ENCODE peak calls at places on chromosomes 4 and X, in eight cellular contexts. W is endothelial cell of umbilical vein, I is sigmoid colon, A is breast epithelium, H is tibial nerve, U is A549, R is testis, B is esophagus muscularis mucosa. X is an unnamed sample. For H3K4me1, the result is how much of the 10 kb centered on the place peaks cover.

GRCh38 chr4:31193516-31193915 is 473.3 kb downstream of the PCDH7 start:
- DNase-seq in W (peak), I (no peak), A (no peak), H (no peak), U (no peak), R (no peak), B (no peak), X (no peak)

GRCh38 chr4:184476660-184477059 is 2.3 kb upstream of the IRF2 start:
- DNase-seq in W (no peak), I (no peak), A (no peak), H (no peak), U (no peak), R (no peak), B (no peak), X (no peak)

GRCh38 chr4:158169931-158170690 is 2.7 kb downstream of the GASK1B start:
- DNase-seq in W (peak), I (no peak), A (no peak), H (no peak), U (no peak), R (no peak), B (no peak), X (no peak)

GRCh38 chr4:82706349-82707000 is 92.1 kb downstream of the SCD5 start:
- DNase-seq in W (no peak), I (no peak), A (no peak), H (no peak), U (no peak), R (peak), B (no peak), X (peak)

GRCh38 chr4:104491396-104491821 is 3.3 kb downstream of the CXXC4 start:
- DNase-seq in W (no peak), I (peak), A (no peak), H (peak), U (peak), R (peak), B (no peak), X (peak)

GRCh38 chrX:10098235-10098819 is 58.4 kb upstream of the CLCN4 start:
- DNase-seq in W (peak), I (no peak), A (no peak), H (no peak), U (no peak), R (no peak), B (no peak), X (no peak)

GRCh38 chrX:45140812-45141211 is 59.9 kb downstream of the DIPK2B start:
- DNase-seq in W (no peak), I (no peak), A (no peak), H (no peak), U (no peak), R (no peak), B (no peak), X (no peak)

GRCh38 chr4:102449751-102450352 is 51.3 kb upstream of the NFKB1 start:
- DNase-seq in W (peak), I (no peak), A (no peak), H (no peak), U (peak), R (peak), B (no peak), X (peak)

GRCh38 chr4:951594-952468 is 19.6 kb downstream of the TMEM175 start:
- DNase-seq in W (no peak), I (peak), A (no peak), H (no peak), U (no peak), R (no peak), B (no peak), X (peak)

GRCh38 chr4:67549123-67549522 is 3.8 kb upstream of the CENPC start:
- DNase-seq in W (peak), I (no peak), A (no peak), H (no peak), U (no peak), R (no peak), B (no peak), X (no peak)

GRCh38 chr4:188701952-188702351 is 562.7 kb downstream of the TRIML1 start:
- DNase-seq in W (no peak), I (no peak), A (no peak), H (no peak), U (no peak), R (no peak), B (no peak), X (no peak)

GRCh38 chrX:10089378-10089795 is 67.4 kb upstream of the CLCN4 start:
- DNase-seq in W (peak), I (no peak), A (no peak), H (no peak), U (no peak), R (no peak), B (no peak), X (no peak)

GRCh38 chr4:120694973-120695372 is 227.6 kb downstream of the PRDM5 start:
- DNase-seq in W (peak), I (peak), A (no peak), H (no peak), U (peak), R (no peak), B (no peak), X (peak)

GRCh38 chrX:131762802-131763234 is 218.9 kb downstream of the OR13H1 start:
- DNase-seq in W (no peak), I (peak), A (peak), H (no peak), U (peak), R (no peak), B (no peak), X (peak)

GRCh38 chr4:82721819-82722423 is 76.7 kb downstream of the SCD5 start:
- DNase-seq in W (peak), I (no peak), A (no peak), H (no peak), U (no peak), R (peak), B (no peak), X (peak)

GRCh38 chrX:108044554-108045256 is at the start of gene VSIG1:
- DNase-seq in W (no peak), I (no peak), A (no peak), H (no peak), U (no peak), R (peak), B (no peak), X (no peak)

GRCh38 chr4:139530833-139531427 is 25.1 kb downstream of the SETD7 start:
- DNase-seq in W (peak), I (no peak), A (no peak), H (no peak), U (peak), R (peak), B (no peak), X (peak)

GRCh38 chrX:2875798-2876399 is 47.2 kb downstream of the GYG2 start:
- DNase-seq in W (no peak), I (no peak), A (no peak), H (no peak), U (no peak), R (no peak), B (no peak), X (peak)

GRCh38 chr4:137471895-137472294 is 60.4 kb downstream of the PCDH18 start:
- DNase-seq in W (no peak), I (no peak), A (no peak), H (no peak), U (no peak), R (no peak), B (no peak), X (no peak)

GRCh38 chr4:86543560-86544312 is 50.4 kb upstream of the PTPN13 start:
- DNase-seq in W (no peak), I (no peak), A (no peak), H (no peak), U (no peak), R (peak), B (no peak), X (no peak)

GRCh38 chr4:151599876-151600275 is 160.9 kb downstream of the GATB start:
- DNase-seq in W (no peak), I (no peak), A (no peak), H (no peak), U (no peak), R (no peak), B (no peak), X (no peak)

GRCh38 chr4:25637581-25638220 is 17.9 kb upstream of the SLC34A2 start:
- DNase-seq in W (no peak), I (no peak), A (no peak), H (no peak), U (no peak), R (no peak), B (no peak), X (no peak)

GRCh38 chrX:3094261-3094660 is 53.0 kb downstream of the ARSF start:
- DNase-seq in W (no peak), I (no peak), A (no peak), H (no peak), U (peak), R (no peak), B (no peak), X (no peak)

GRCh38 chrX:154542723-154543424 is 3.8 kb downstream of the G6PD start:
- DNase-seq in W (no peak), I (no peak), A (no peak), H (no peak), U (peak), R (no peak), B (no peak), X (no peak)

GRCh38 chr4:77433102-77433733 is 172.4 kb upstream of the CXCL13 start:
- DNase-seq in W (peak), I (no peak), A (no peak), H (no peak), U (peak), R (peak), B (no peak), X (peak)

GRCh38 chrX:78555401-78555980 is 103.6 kb downstream of the RTL3 start:
- DNase-seq in W (peak), I (no peak), A (no peak), H (no peak), U (no peak), R (no peak), B (no peak), X (no peak)

GRCh38 chr4:24279492-24279891 is 304.9 kb downstream of the DHX15 start:
- DNase-seq in W (no peak), I (no peak), A (no peak), H (no peak), U (no peak), R (no peak), B (no peak), X (no peak)

GRCh38 chr4:24778427-24779225 is 16.7 kb upstream of the SOD3 start:
- DNase-seq in W (no peak), I (peak), A (peak), H (peak), U (no peak), R (peak), B (peak), X (no peak)

GRCh38 chrX:21153503-21153902 is 220.7 kb upstream of the CNKSR2 start:
- DNase-seq in W (no peak), I (peak), A (peak), H (peak), U (no peak), R (peak), B (no peak), X (no peak)

GRCh38 chr4:122930877-122931276 is 8.5 kb upstream of the NUDT6 start:
- DNase-seq in W (peak), I (no peak), A (no peak), H (no peak), U (no peak), R (no peak), B (no peak), X (no peak)

GRCh38 chr4:168695288-168695687 is 198.4 kb downstream of the PALLD start:
- DNase-seq in W (no peak), I (no peak), A (no peak), H (no peak), U (no peak), R (no peak), B (no peak), X (no peak)

GRCh38 chr4:9762823-9763475 is 18.5 kb upstream of the DRD5 start:
- DNase-seq in W (peak), I (no peak), A (peak), H (peak), U (peak), R (peak), B (no peak), X (peak)

GRCh38 chr4:20352172-20352431 is 100.4 kb downstream of the SLIT2 start:
- DNase-seq in W (no peak), I (no peak), A (no peak), H (no peak), U (no peak), R (no peak), B (no peak), X (no peak)

GRCh38 chr4:155759372-155760252 is 791 bp downstream of the GUCY1B1 start:
- DNase-seq in W (peak), I (peak), A (no peak), H (peak), U (peak), R (peak), B (no peak), X (peak)

GRCh38 chr4:13918110-13918509 is 290.6 kb upstream of the BOD1L1 start:
- DNase-seq in W (no peak), I (peak), A (no peak), H (no peak), U (peak), R (no peak), B (peak), X (no peak)
- H3K27ac ChIP-seq in W (no peak), I (peak), A (no peak), H (no peak), U (peak), R (no peak), B (no peak), X (no peak)

DNA sequence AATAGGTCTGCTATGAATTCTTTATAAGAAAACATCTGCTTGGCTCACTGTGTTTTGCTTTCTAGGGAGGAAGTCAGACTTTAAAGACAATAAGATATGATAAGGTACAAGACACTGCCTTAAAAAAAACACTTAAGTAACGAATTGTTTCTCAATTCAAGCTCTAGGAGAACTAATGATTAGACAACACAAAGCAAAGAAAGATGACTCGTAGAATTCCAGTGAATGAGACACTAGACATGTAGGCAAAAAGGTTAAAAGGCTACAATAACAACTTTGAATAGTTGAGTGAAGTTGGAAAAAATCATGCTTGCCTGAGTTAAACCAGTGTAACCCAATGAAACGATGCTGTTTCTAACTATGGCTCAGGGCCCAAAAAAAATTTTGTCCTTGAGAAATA is 344.4 kb upstream of the ACTRT1 start:
- DNase-seq in W (peak), I (no peak), A (no peak), H (no peak), U (no peak), R (no peak), B (no peak), X (no peak)
- H3K4me1 ChIP-seq in W (under half), I (under half), A (under half), H (under half), U (under half), R (under half), B (under half), X (under half)

DNA sequence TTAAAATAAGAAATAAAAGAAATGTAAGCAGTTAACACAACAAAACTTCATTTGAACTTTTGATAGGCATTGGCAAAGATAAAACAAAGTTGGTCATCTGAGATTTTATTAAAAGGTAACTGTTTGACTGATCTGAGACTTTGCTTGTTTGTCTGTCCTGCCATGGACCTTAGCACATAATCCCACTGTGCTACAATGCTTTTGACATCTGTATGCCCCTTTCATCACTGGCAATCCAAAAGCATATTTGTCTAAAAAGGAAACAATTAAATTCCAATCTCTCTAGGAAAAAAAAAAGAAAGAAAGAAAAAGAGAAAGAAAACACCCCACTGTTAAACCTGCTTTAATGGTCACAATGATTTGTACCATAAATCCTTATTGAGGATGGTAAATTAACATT is 231.0 kb downstream of the DACH2 start:
- DNase-seq in W (no peak), I (no peak), A (no peak), H (no peak), U (no peak), R (no peak), B (no peak), X (no peak)
- TF ChIP-seq POLR2A in W (no peak), I (no peak), A (no peak), H (no peak), U (no peak), R (no peak), B (no peak), X (no peak)

GRCh38 chr4:147773261-147774184 is 41.6 kb downstream of the ARHGAP10 start:
- DNase-seq in W (peak), I (no peak), A (no peak), H (no peak), U (no peak), R (no peak), B (no peak), X (no peak)
- H3K27ac ChIP-seq in W (peak), I (peak), A (no peak), H (peak), U (no peak), R (no peak), B (peak), X (no peak)

DNA sequence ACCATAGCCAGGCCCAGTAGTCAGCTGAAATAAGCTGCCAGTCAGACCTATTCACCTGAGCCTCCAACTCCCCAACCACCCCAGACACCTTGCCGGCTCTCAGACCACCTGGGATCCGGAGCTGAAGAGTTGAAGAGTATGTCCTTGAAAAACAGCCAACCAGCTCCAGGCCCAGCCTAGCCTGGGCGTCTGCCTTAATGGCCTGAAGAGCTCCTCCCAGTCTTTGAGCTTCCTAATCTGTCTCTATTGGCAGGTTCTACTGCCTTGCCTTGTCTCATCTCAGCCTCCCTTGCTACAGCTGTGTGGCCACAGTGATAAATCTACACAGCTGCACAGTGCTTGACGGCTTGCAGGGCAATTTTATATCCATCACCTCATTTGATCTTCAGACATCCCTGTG is 19.9 kb downstream of the AWAT2 start:
- DNase-seq in W (no peak), I (no peak), A (no peak), H (no peak), U (no peak), R (no peak), B (no peak), X (no peak)
- H3K4me1 ChIP-seq in W (under half), I (under half), A (under half), H (under half), U (under half), R (under half), B (under half), X (under half)

GRCh38 chr4:143558823-143559756 is 45.6 kb downstream of the SMARCA5 start:
- DNase-seq in W (peak), I (peak), A (peak), H (peak), U (peak), R (peak), B (no peak), X (peak)
- TF ChIP-seq POLR2A in W (peak), I (no peak), A (no peak), H (no peak), U (no peak), R (no peak), B (no peak), X (peak)

GRCh38 chr4:153641532-153641931 is 42.5 kb upstream of the TLR2 start:
- DNase-seq in W (no peak), I (no peak), A (no peak), H (no peak), U (no peak), R (no peak), B (no peak), X (no peak)

GRCh38 chr4:153643406-153644016 is 40.6 kb upstream of the TLR2 start:
- DNase-seq in W (peak), I (no peak), A (no peak), H (no peak), U (peak), R (no peak), B (no peak), X (no peak)

GRCh38 chr4:153649572-153649991 is 34.5 kb upstream of the TLR2 start:
- DNase-seq in W (peak), I (no peak), A (no peak), H (no peak), U (no peak), R (no peak), B (no peak), X (no peak)

GRCh38 chr4:153647975-153648374 is 36.1 kb upstream of the TLR2 start:
- DNase-seq in W (no peak), I (no peak), A (no peak), H (no peak), U (no peak), R (no peak), B (no peak), X (no peak)

GRCh38 chr4:153645183-153645582 is 38.9 kb upstream of the TLR2 start:
- DNase-seq in W (no peak), I (no peak), A (no peak), H (no peak), U (no peak), R (no peak), B (no peak), X (no peak)
- H3K27ac ChIP-seq in W (no peak), I (no peak), A (no peak), H (no peak), U (no peak), R (no peak), B (no peak), X (no peak)

X was measured in body of pancreas.